ENCODE peak calls at places on chromosomes 16 and 17, in ten cellular contexts. I is HS-5; F is fibroblast of pulmonary artery; J is endothelial cell of umbilical vein; X is activated T-cell treated with anti-CD3 and anti-CD28 coated beads, Interleukin-2, amount 50 U/mL, for 48 hours; Q is NCI-H1092 treated with DMSO at 0.1 percent for 48 hours; B is fibroblast of the conjunctiva; D is AG09309; N is ureter; U is A549. H is an unnamed sample.

GRCh38 chr17:60079401-60079861 is 710 bp upstream of the HEATR6 start:
- DNase-seq in N (no peak), D (no peak), F (peak; percentile 54), Q (peak; percentile 6), B (no peak), U (peak; percentile 57), I (no peak), X (no peak), J (peak; percentile 33), H (no peak)

GRCh38 chr17:36746654-36747053 is 145.3 kb downstream of the MRM1 start:
- DNase-seq in F (no peak), Q (no peak), N (no peak), J (no peak), B (no peak), U (no peak), I (no peak), D (no peak), X (no peak), H (no peak)

GRCh38 chr16:13839577-13839976 is 80.4 kb upstream of the ERCC4 start:
- DNase-seq in N (no peak), J (no peak), F (no peak), B (no peak), I (no peak), D (no peak), X (no peak), Q (no peak), U (no peak), H (no peak)

GRCh38 chr16:56615353-56615752 is 7.0 kb downstream of the MT2A start:
- DNase-seq in F (peak; percentile 37), B (no peak), Q (no peak), I (peak; percentile 74), U (no peak), J (no peak), N (no peak), D (no peak), X (no peak), H (no peak)

GRCh38 chr17:81577278-81578000 is 25.3 kb upstream of the FAAP100 start:
- DNase-seq in U (peak; percentile 76), F (peak; percentile 42), N (no peak), B (no peak), Q (no peak), X (no peak), D (no peak), I (no peak), J (no peak), H (no peak)

GRCh38 chr17:74117087-74117486 is 86.4 kb upstream of the RPL38 start:
- DNase-seq in B (no peak), I (no peak), D (no peak), X (no peak), N (no peak), Q (no peak), U (no peak), F (no peak), J (no peak), H (no peak)

GRCh38 chr16:47143329-47143676 is 442 bp downstream of the NETO2 start:
- DNase-seq in B (no peak), U (peak; percentile 84), I (no peak), N (peak; percentile 46), F (peak; percentile 74), D (no peak), Q (peak; percentile 75), J (peak; percentile 79), X (peak; percentile 86), H (peak; percentile 64)

GRCh38 chr17:17729620-17730249 is 48.5 kb downstream of the RAI1 start:
- DNase-seq in D (no peak), U (peak; percentile 48), F (no peak), B (no peak), J (no peak), N (no peak), I (no peak), X (peak; percentile 68), Q (peak; percentile 7), H (peak; percentile 53)

GRCh38 chr17:71398706-71399620 is 721.9 kb upstream of the SOX9 start:
- DNase-seq in U (no peak), Q (no peak), J (no peak), I (no peak), N (no peak), F (peak; percentile 6), B (no peak), D (no peak), X (no peak), H (no peak)

GRCh38 chr16:50467943-50468748 is 80.0 kb upstream of the NKD1 start:
- DNase-seq in Q (peak; percentile 52), X (peak; percentile 43), I (no peak), U (no peak), J (no peak), N (no peak), B (no peak), D (no peak), F (no peak), H (no peak)

GRCh38 chr17:17565471-17566365 is 25.8 kb downstream of the PEMT start:
- DNase-seq in Q (no peak), J (no peak), I (no peak), F (no peak), D (no peak), N (no peak), X (no peak), B (peak; percentile 59), U (no peak), H (no peak)

GRCh38 chr17:18862011-18862410 is 4.1 kb downstream of the PRPSAP2 start:
- DNase-seq in D (no peak), N (no peak), X (no peak), J (no peak), F (no peak), I (no peak), Q (no peak), B (no peak), U (no peak), H (no peak)

GRCh38 chr16:87582221-87582965 is 19.9 kb upstream of the JPH3 start:
- DNase-seq in J (no peak), N (peak; percentile 59), U (no peak), D (peak; percentile 35), Q (no peak), I (no peak), F (peak; percentile 88), X (no peak), B (peak; percentile 67), H (peak; percentile 50)

GRCh38 chr16:1069154-1069553 is 3.4 kb upstream of the SSTR5 start:
- DNase-seq in D (no peak), X (peak; percentile 44), Q (no peak), U (no peak), B (no peak), F (no peak), J (no peak), N (no peak), I (no peak), H (no peak)

GRCh38 chr17:58189436-58190146 is 2.9 kb upstream of the EPX start:
- DNase-seq in D (peak; percentile 54), J (peak; percentile 9), U (peak; percentile 54), F (peak; percentile 82), X (no peak), B (peak; percentile 53), Q (no peak), I (peak; percentile 65), N (peak; percentile 67), H (peak; percentile 92)

GRCh38 chr16:85204242-85205010 is 92.2 kb upstream of the CIBAR2 start:
- DNase-seq in D (peak; percentile 54), N (no peak), J (peak; percentile 76), Q (no peak), I (no peak), U (no peak), F (peak; percentile 79), B (peak; percentile 87), X (no peak), H (no peak)

GRCh38 chr17:28133562-28133970 is 91.1 kb downstream of the NLK start:
- DNase-seq in X (no peak), Q (no peak), J (peak; percentile 90), N (no peak), B (no peak), D (no peak), F (peak; percentile 70), U (peak; percentile 6), I (peak; percentile 79), H (peak; percentile 10)

GRCh38 chr16:84314373-84314772 is 19.7 kb downstream of the WFDC1 start:
- DNase-seq in Q (no peak), B (no peak), J (no peak), X (no peak), N (no peak), F (no peak), U (no peak), D (no peak), I (no peak), H (no peak)

GRCh38 chr16:78183886-78184553 is 84.6 kb downstream of the WWOX start:
- DNase-seq in Q (peak; percentile 96), J (no peak), D (no peak), X (no peak), N (no peak), F (no peak), I (no peak), U (no peak), B (no peak), H (no peak)

GRCh38 chr16:66830422-66831404 is at the start of gene NAE1:
- DNase-seq in I (peak; percentile 45), F (peak; percentile 89), N (peak; percentile 83), U (peak; percentile 91), J (peak; percentile 91), B (peak; percentile 70), X (peak; percentile 95), Q (peak; percentile 92), D (peak; percentile 27), H (peak; percentile 96)

GRCh38 chr16:77834600-77834963 is 46.2 kb downstream of the VAT1L start:
- DNase-seq in J (no peak), D (peak; percentile 58), U (no peak), Q (no peak), X (no peak), B (no peak), I (peak; percentile 61), F (peak; percentile 74), N (no peak), H (peak; percentile 72)

GRCh38 chr17:44595216-44595775 is 38.0 kb downstream of the FZD2 start:
- DNase-seq in J (no peak), Q (no peak), B (no peak), D (no peak), I (no peak), U (no peak), N (no peak), F (no peak), X (no peak), H (no peak)

GRCh38 chr16:11560701-11561439 is 25.8 kb downstream of the LITAF start:
- DNase-seq in Q (no peak), J (peak; percentile 54), N (peak; percentile 53), B (no peak), U (no peak), X (peak; percentile 58), F (no peak), I (no peak), D (no peak), H (no peak)

GRCh38 chr17:76687278-76688164 is 23.2 kb downstream of the MXRA7 start:
- DNase-seq in D (no peak), X (no peak), N (no peak), J (no peak), Q (no peak), F (no peak), I (no peak), B (no peak), U (no peak), H (no peak)

GRCh38 chr16:8961811-8962390 is 1.8 kb downstream of the USP7 start:
- DNase-seq in F (no peak), B (no peak), X (no peak), J (peak; percentile 10), N (no peak), I (no peak), Q (no peak), U (no peak), D (no peak), H (no peak)

GRCh38 chr16:28140788-28141618 is 70.8 kb downstream of the XPO6 start:
- DNase-seq in N (no peak), J (no peak), U (no peak), F (peak; percentile 47), B (no peak), X (peak; percentile 60), I (no peak), Q (no peak), D (no peak), H (no peak)

H was measured in HTR-8/SVneo.